ENCODE peak calls at places on chromosome 19, in six cellular contexts. S is endothelial cell, Q is EH, K is caudate nucleus, Y is heart left ventricle, U is lung. F is an unnamed sample.

GRCh38 chr19:355134-355533 is 10.5 kb upstream of the MIER2 start:
- DNase-seq in S (no peak), Q (no peak), K (no peak), Y (peak), U (no peak), F (no peak)

GRCh38 chr19:6023936-6024335 is 46.0 kb upstream of the RANBP3 start:
- DNase-seq in S (no peak), Q (no peak), K (no peak), Y (no peak), U (no peak), F (no peak)

GRCh38 chr19:10587022-10587838 is at the start of gene AP1M2:
- DNase-seq in S (no peak), Q (no peak), K (no peak), Y (no peak), U (no peak), F (no peak)

GRCh38 chr19:38193445-38193844 is 30.6 kb downstream of the DPF1 start:
- DNase-seq in S (no peak), Q (no peak), K (no peak), Y (no peak), U (no peak), F (no peak)

GRCh38 chr19:33809960-33810359 is 13.3 kb downstream of the KCTD15 start:
- DNase-seq in S (no peak), Q (peak), K (no peak), Y (no peak), U (no peak), F (no peak)

GRCh38 chr19:5932593-5933262 is 18.7 kb downstream of the CAPS start:
- DNase-seq in S (no peak), Q (no peak), K (no peak), Y (no peak), U (no peak), F (no peak)

GRCh38 chr19:6100284-6100915 is 9.9 kb downstream of the RFX2 start:
- DNase-seq in S (no peak), Q (no peak), K (no peak), Y (no peak), U (no peak), F (no peak)

GRCh38 chr19:681029-681626 is 4.9 kb downstream of the FSTL3 start:
- DNase-seq in S (peak), Q (no peak), K (no peak), Y (peak), U (no peak), F (peak)

GRCh38 chr19:33621811-33622504 is at the start of gene CHST8:
- DNase-seq in S (peak), Q (peak), K (no peak), Y (peak), U (no peak), F (no peak)

GRCh38 chr19:33277434-33277833 is 24.9 kb downstream of the CEBPA start:
- DNase-seq in S (no peak), Q (no peak), K (no peak), Y (no peak), U (no peak), F (no peak)

GRCh38 chr19:50322234-50322633 is 6.9 kb downstream of the KCNC3 start:
- DNase-seq in S (no peak), Q (no peak), K (no peak), Y (no peak), U (no peak), F (no peak)

GRCh38 chr19:8569066-8569761 is 8.0 kb downstream of the MYO1F start:
- DNase-seq in S (no peak), Q (peak), K (no peak), Y (peak), U (peak), F (peak)

GRCh38 chr19:15107056-15108010 is at the start of gene SYDE1:
- DNase-seq in S (peak), Q (peak), K (no peak), Y (peak), U (no peak), F (no peak)

GRCh38 chr19:17703823-17704463 is 15.3 kb upstream of the MAP1S start:
- DNase-seq in S (peak), Q (peak), K (no peak), Y (no peak), U (no peak), F (no peak)

GRCh38 chr19:42096255-42096837 is 20.4 kb downstream of the ZNF574 start:
- DNase-seq in S (no peak), Q (no peak), K (no peak), Y (no peak), U (no peak), F (no peak)

GRCh38 chr19:18468517-18468916 is 30.6 kb upstream of the ISYNA1 start:
- DNase-seq in S (no peak), Q (no peak), K (no peak), Y (no peak), U (no peak), F (no peak)

GRCh38 chr19:31312629-31313244 is 36.5 kb downstream of the TSHZ3 start:
- DNase-seq in S (no peak), Q (no peak), K (no peak), Y (no peak), U (no peak), F (no peak)

GRCh38 chr19:3692141-3693029 is 7.9 kb downstream of the PIP5K1C start:
- DNase-seq in S (peak), Q (no peak), K (no peak), Y (no peak), U (no peak), F (no peak)

GRCh38 chr19:17070421-17070820 is 4.8 kb downstream of the HAUS8 start:
- DNase-seq in S (no peak), Q (no peak), K (no peak), Y (no peak), U (no peak), F (no peak)

GRCh38 chr19:31979949-31980670 is 365.3 kb upstream of the ZNF507 start:
- DNase-seq in S (no peak), Q (no peak), K (no peak), Y (no peak), U (no peak), F (no peak)

GRCh38 chr19:49932731-49933131 is 3.4 kb upstream of the NUP62 start:
- DNase-seq in S (no peak), Q (no peak), K (no peak), Y (no peak), U (no peak), F (no peak)

GRCh38 chr19:33758541-33759013 is 38.1 kb upstream of the KCTD15 start:
- DNase-seq in S (no peak), Q (peak), K (no peak), Y (no peak), U (peak), F (no peak)

GRCh38 chr19:3466630-3467029 is 13.7 kb downstream of the SMIM24 start:
- DNase-seq in S (no peak), Q (no peak), K (no peak), Y (no peak), U (no peak), F (no peak)

GRCh38 chr19:33376423-33376822 is 2.9 kb downstream of the CEBPG start:
- DNase-seq in S (no peak), Q (peak), K (no peak), Y (peak), U (peak), F (peak)

GRCh38 chr19:33460221-33460908 is 61.2 kb downstream of the PEPD start:
- DNase-seq in S (no peak), Q (no peak), K (no peak), Y (peak), U (no peak), F (no peak)

GRCh38 chr19:5097331-5097930 is 128.5 kb downstream of the KDM4B start:
- DNase-seq in S (no peak), Q (no peak), K (no peak), Y (no peak), U (no peak), F (no peak)

GRCh38 chr19:7004313-7004931 is 16.8 kb downstream of the MBD3L2B start:
- DNase-seq in S (peak), Q (no peak), K (no peak), Y (no peak), U (no peak), F (peak)

GRCh38 chr19:35005256-35005977 is 5.3 kb downstream of the GRAMD1A start:
- DNase-seq in S (no peak), Q (no peak), K (no peak), Y (no peak), U (no peak), F (no peak)

GRCh38 chr19:50333235-50333736 is 4.1 kb upstream of the KCNC3 start:
- DNase-seq in S (no peak), Q (peak), K (peak), Y (peak), U (peak), F (peak)

GRCh38 chr19:2631213-2631821 is 71.2 kb downstream of the GNG7 start:
- DNase-seq in S (no peak), Q (peak), K (no peak), Y (no peak), U (no peak), F (no peak)

GRCh38 chr19:7355871-7356270 is 7.1 kb downstream of the ARHGEF18 start:
- DNase-seq in S (no peak), Q (no peak), K (no peak), Y (no peak), U (no peak), F (no peak)

GRCh38 chr19:13209797-13210775 is 59.9 kb downstream of the IER2 start:
- DNase-seq in S (no peak), Q (no peak), K (no peak), Y (no peak), U (no peak), F (no peak)

GRCh38 chr19:4065430-4066175 is 1.1 kb downstream of the ZBTB7A start:
- DNase-seq in S (peak), Q (peak), K (peak), Y (peak), U (peak), F (peak)

GRCh38 chr19:5147971-5148793 is 179.3 kb downstream of the KDM4B start:
- DNase-seq in S (no peak), Q (no peak), K (peak), Y (peak), U (no peak), F (peak)

GRCh38 chr19:50669319-50670101 is 20.3 kb downstream of the C19orf81 start:
- DNase-seq in S (no peak), Q (peak), K (no peak), Y (no peak), U (no peak), F (no peak)

GRCh38 chr19:3599776-3600183 is 6.9 kb downstream of the TBXA2R start:
- DNase-seq in S (peak), Q (no peak), K (no peak), Y (no peak), U (no peak), F (no peak)

F was measured in smooth muscle cell of the brain vasculature.